ENCODE peak calls at places on chromosomes 1 and 21, in six cellular contexts. L is CD4-positive, alpha-beta T cell; X is H1; I is adrenal gland; F is A549; B is transverse colon. G is an unnamed sample.

GRCh38 chr1:233006582-233006981 is 56.2 kb downstream of the NTPCR start:
- DNase-seq in X (no peak), F (no peak), I (no peak), L (no peak), B (no peak), G (no peak)

GRCh38 chr1:112841825-112842224 is 114.2 kb downstream of the SLC16A1 start:
- DNase-seq in L (no peak), X (no peak), B (no peak), I (no peak), F (no peak), G (no peak)

GRCh38 chr1:35860680-35861079 is 22.3 kb upstream of the AGO1 start:
- DNase-seq in B (no peak), X (no peak), I (no peak), L (no peak), F (no peak), G (no peak)

GRCh38 chr1:152013664-152014237 is 20.1 kb upstream of the S100A10 start:
- DNase-seq in X (no peak), F (peak; percentile 72), L (no peak), B (peak; percentile 51), I (peak; percentile 36), G (no peak)

GRCh38 chr1:77605246-77606026 is 77.0 kb downstream of the ZZZ3 start:
- DNase-seq in B (peak; percentile 56), X (no peak), F (no peak), I (peak; percentile 74), L (no peak), G (peak; percentile 27)

GRCh38 chr1:185238447-185238846 is 78.6 kb downstream of the IVNS1ABP start:
- DNase-seq in I (no peak), X (no peak), F (peak; percentile 7), L (no peak), B (no peak), G (no peak)

GRCh38 chr1:91122106-91122717 is 100.4 kb upstream of the ZNF644 start:
- DNase-seq in I (no peak), F (no peak), X (no peak), L (no peak), B (no peak), G (no peak)

GRCh38 chr21:41854426-41854995 is 24.6 kb downstream of the PRDM15 start:
- DNase-seq in B (no peak), L (no peak), I (no peak), X (no peak), F (no peak), G (no peak)

GRCh38 chr1:36134805-36135339 is 9.8 kb upstream of the COL8A2 start:
- DNase-seq in B (peak; percentile 45), F (peak; percentile 34), I (no peak), L (no peak), X (no peak), G (peak; percentile 76)

GRCh38 chr1:218464871-218465270 is 119.7 kb downstream of the TGFB2 start:
- DNase-seq in L (no peak), I (no peak), X (no peak), F (no peak), B (no peak), G (no peak)

GRCh38 chr1:14055442-14056225 is 355.6 kb downstream of the PRDM2 start:
- DNase-seq in X (no peak), I (no peak), L (no peak), F (no peak), B (no peak), G (peak; percentile 45)

GRCh38 chr1:12135612-12136011 is 31.2 kb upstream of the TNFRSF1B start:
- DNase-seq in X (no peak), L (no peak), B (no peak), F (no peak), I (no peak), G (no peak)

GRCh38 chr1:2133039-2133878 is 61.3 kb downstream of the FAAP20 start:
- DNase-seq in B (peak; percentile 99), I (peak; percentile 98), X (peak; percentile 97), L (peak; percentile 96), F (peak; percentile 95), G (peak; percentile 82)

GRCh38 chr1:42379794-42380616 is 587 bp upstream of the RIMKLA start:
- DNase-seq in X (no peak), B (no peak), F (peak; percentile 16), L (no peak), I (peak; percentile 55), G (no peak)

GRCh38 chr1:94209425-94209824 is 28.0 kb downstream of the ARHGAP29 start:
- DNase-seq in X (no peak), B (no peak), F (no peak), I (no peak), L (no peak), G (peak; percentile 12)

GRCh38 chr1:183106746-183107145 is 79.3 kb upstream of the LAMC2 start:
- DNase-seq in F (no peak), I (no peak), L (no peak), X (no peak), B (no peak), G (no peak)

GRCh38 chr1:20936621-20937020 is 149.5 kb upstream of the HP1BP3 start:
- DNase-seq in L (no peak), B (no peak), X (no peak), I (no peak), F (no peak), G (no peak)

GRCh38 chr1:77925536-77925935 is 37.1 kb downstream of the NEXN start:
- DNase-seq in F (no peak), B (no peak), L (no peak), I (no peak), X (no peak), G (no peak)

GRCh38 chr1:92037400-92037799 is 7.6 kb downstream of the EPHX4 start:
- DNase-seq in B (no peak), L (no peak), X (no peak), F (no peak), I (no peak), G (no peak)

GRCh38 chr1:176745945-176746344 is 283.0 kb downstream of the PAPPA2 start:
- DNase-seq in F (peak; percentile 11), X (no peak), I (no peak), B (no peak), L (no peak), G (no peak)

GRCh38 chr1:11944358-11944981 is 10.0 kb downstream of the PLOD1 start:
- DNase-seq in L (no peak), B (no peak), I (no peak), F (no peak), X (no peak), G (no peak)

GRCh38 chr1:75426688-75427087 is 184.2 kb downstream of the SLC44A5 start:
- DNase-seq in F (no peak), L (no peak), B (no peak), I (no peak), X (no peak), G (no peak)

GRCh38 chr1:241749041-241749798 is 97.1 kb downstream of the WDR64 start:
- DNase-seq in L (no peak), B (no peak), F (no peak), I (no peak), X (no peak), G (peak; percentile 3)

DNA sequence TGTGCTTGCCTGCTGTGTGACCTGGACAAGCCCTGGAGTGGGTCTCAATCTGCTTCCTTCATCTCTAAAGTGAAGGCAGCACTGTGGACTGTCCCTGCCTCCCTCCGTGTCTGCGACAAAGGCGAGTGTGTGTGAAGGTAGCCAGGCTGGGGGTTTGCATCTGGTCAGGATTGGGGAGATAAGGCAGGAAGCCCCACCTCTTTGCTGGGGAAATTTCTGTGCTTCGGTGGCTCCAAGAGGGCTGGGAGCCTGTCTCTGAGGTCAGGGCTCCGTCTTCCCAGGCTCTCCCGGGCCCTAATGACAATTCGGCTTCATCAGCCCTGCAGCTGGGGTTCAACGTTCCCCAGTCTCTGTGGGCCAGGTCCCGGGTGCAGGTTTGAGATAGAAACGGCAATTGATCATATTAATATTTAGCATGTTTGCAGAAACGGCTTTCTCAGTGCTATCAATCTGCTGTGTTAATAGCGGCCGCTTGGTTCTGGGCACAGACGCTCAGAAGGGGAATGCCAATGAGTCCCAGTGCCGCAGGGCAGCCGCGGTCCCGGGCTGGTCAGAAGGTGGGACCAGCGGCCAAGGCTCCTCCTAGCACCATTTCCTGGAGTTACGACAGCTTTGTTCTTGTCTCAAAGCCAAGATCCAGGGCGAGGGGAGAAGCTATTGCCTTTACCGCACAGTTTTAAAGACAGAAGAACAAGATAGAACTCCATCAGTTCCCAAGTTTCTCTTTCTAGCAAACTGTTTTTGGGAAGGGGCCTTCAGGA is 105.7 kb downstream of the PRDM16 start:
- DNase-seq in I (peak; percentile 39), F (no peak), L (no peak), X (no peak), B (peak; percentile 38), G (no peak)
- H3K27ac ChIP-seq in I (no peak overlapping the region), F (no peak overlapping the region), L (no peak overlapping the region), X (no peak overlapping the region), B (peak overlapping the region; percentile 18), G (no peak overlapping the region)

GRCh38 chr1:160925652-160926241 is 28.9 kb downstream of the ITLN2 start:
- DNase-seq in F (peak; percentile 63), X (no peak), I (no peak), L (no peak), B (no peak), G (no peak)

GRCh38 chr1:160924791-160925651 is 29.6 kb downstream of the ITLN2 start:
- DNase-seq in I (no peak), X (no peak), B (no peak), L (no peak), F (no peak), G (no peak)
- H3K27ac ChIP-seq in I (no peak overlapping the region), X (no peak overlapping the region), B (no peak overlapping the region), L (no peak overlapping the region), F (no peak overlapping the region), G (no peak overlapping the region)

GRCh38 chr1:67572217-67572593 is 112.8 kb upstream of the GADD45A start:
- DNase-seq in X (no peak), F (no peak), B (no peak), L (no peak), I (no peak), G (no peak)

GRCh38 chr1:67574221-67574620 is 110.8 kb upstream of the GADD45A start:
- DNase-seq in F (no peak), B (no peak), L (no peak), I (no peak), X (no peak), G (no peak)

GRCh38 chr1:67573481-67573880 is 111.5 kb upstream of the GADD45A start:
- DNase-seq in F (no peak), X (no peak), B (no peak), I (no peak), L (no peak), G (no peak)

GRCh38 chr1:67571406-67571805 is 113.6 kb upstream of the GADD45A start:
- DNase-seq in F (no peak), I (no peak), X (no peak), L (no peak), B (no peak), G (no peak)

GRCh38 chr1:67572594-67573221 is 112.3 kb upstream of the GADD45A start:
- DNase-seq in F (no peak), I (no peak), B (peak; percentile 86), L (no peak), X (no peak), G (peak; percentile 98)
- H3K27ac ChIP-seq in F (peak overlapping the region; percentile 34), I (no peak overlapping the region), B (peak overlapping the region; percentile 73), L (no peak overlapping the region), X (no peak overlapping the region), G (peak overlapping the region; percentile 97)

GRCh38 chr1:51569284-51570062 is 47.4 kb upstream of the OSBPL9 start:
- DNase-seq in I (peak; percentile 47), F (peak; percentile 51), X (peak; percentile 44), B (peak; percentile 17), L (no peak), G (peak; percentile 65)
- H3K27ac ChIP-seq in I (peak overlapping the region; percentile 10), F (peak overlapping the region; percentile 70), X (no peak overlapping the region), B (no peak overlapping the region), L (peak overlapping the region; percentile 43), G (peak overlapping the region; percentile 91)

G was measured in epithelial cell of prostate.